ENCODE peak calls at places on chromosomes 1 and 21, in five cellular contexts. L is epithelial cell of esophagus, W is HFF-Myc, F is stomach, P is fibroblast of mammary gland. Y is an unnamed sample.

GRCh38 chr1:196418772-196419171 is 189.5 kb downstream of the KCNT2 start:
- DNase-seq in L (no peak), W (no peak), F (no peak), P (no peak), Y (no peak)

GRCh38 chr1:81619156-81619555 is 181.6 kb upstream of the ADGRL2 start:
- DNase-seq in L (no peak), W (no peak), F (no peak), P (no peak), Y (no peak)

GRCh38 chr1:115782571-115783281 is 14.2 kb upstream of the CASQ2 start:
- DNase-seq in L (peak), W (peak), F (no peak), P (peak), Y (peak)

GRCh38 chr1:209790286-209791193 is 6.2 kb upstream of the C1orf74 start:
- DNase-seq in L (no peak), W (no peak), F (no peak), P (no peak), Y (no peak)

GRCh38 chr1:58657082-58657481 is 42.8 kb downstream of the MYSM1 start:
- DNase-seq in L (peak), W (no peak), F (no peak), P (no peak), Y (no peak)

GRCh38 chr1:235093013-235093618 is 35.5 kb downstream of the TOMM20 start:
- DNase-seq in L (peak), W (no peak), F (peak), P (peak), Y (peak)

GRCh38 chr1:156246762-156247459 is 945 bp downstream of the PAQR6 start:
- DNase-seq in L (no peak), W (no peak), F (peak), P (no peak), Y (no peak)

GRCh38 chr1:117599286-117599685 is 6.6 kb upstream of the TENT5C start:
- DNase-seq in L (no peak), W (no peak), F (peak), P (no peak), Y (no peak)

GRCh38 chr1:14320518-14320917 is 278.0 kb upstream of the KAZN start:
- DNase-seq in L (peak), W (no peak), F (no peak), P (peak), Y (no peak)

GRCh38 chr1:160810486-160810885 is 14.5 kb downstream of the LY9 start:
- DNase-seq in L (no peak), W (no peak), F (no peak), P (no peak), Y (no peak)

GRCh38 chr1:172851077-172851476 is 192.2 kb downstream of the FASLG start:
- DNase-seq in L (no peak), W (no peak), F (no peak), P (peak), Y (no peak)

GRCh38 chr1:219185486-219186117 is 11.9 kb downstream of the LYPLAL1 start:
- DNase-seq in L (peak), W (no peak), F (no peak), P (peak), Y (no peak)

GRCh38 chr1:207497951-207498350 is 2.0 kb downstream of the CR1 start:
- DNase-seq in L (no peak), W (no peak), F (no peak), P (no peak), Y (no peak)

GRCh38 chr1:161314201-161314981 is at the start of gene SDHC:
- DNase-seq in L (peak), W (peak), F (peak), P (peak), Y (peak)

GRCh38 chr1:29801561-29801973 is 565.2 kb downstream of the PTPRU start:
- DNase-seq in L (no peak), W (no peak), F (peak), P (no peak), Y (no peak)

GRCh38 chr1:42186172-42186571 is 21.6 kb upstream of the GUCA2A start:
- DNase-seq in L (peak), W (no peak), F (no peak), P (peak), Y (peak)

GRCh38 chr1:68121536-68121935 is 71.1 kb upstream of the DIRAS3 start:
- DNase-seq in L (peak), W (no peak), F (no peak), P (peak), Y (peak)

GRCh38 chr21:28632718-28633408 is 359.8 kb downstream of the LTN1 start:
- DNase-seq in L (peak), W (peak), F (no peak), P (peak), Y (peak)

GRCh38 chr1:24118410-24119242 is 6.7 kb upstream of the MYOM3 start:
- DNase-seq in L (no peak), W (no peak), F (no peak), P (no peak), Y (no peak)

GRCh38 chr1:21891621-21892479 is 45.3 kb downstream of the HSPG2 start:
- DNase-seq in L (peak), W (no peak), F (no peak), P (no peak), Y (no peak)

GRCh38 chr1:203985044-203985443 is 87.9 kb upstream of the SOX13 start:
- DNase-seq in L (no peak), W (no peak), F (no peak), P (no peak), Y (no peak)

GRCh38 chr1:79441243-79441642 is 434.7 kb upstream of the ADGRL4 start:
- DNase-seq in L (no peak), W (no peak), F (no peak), P (no peak), Y (no peak)

GRCh38 chr1:60936052-60936619 is 146.2 kb upstream of the NFIA start:
- DNase-seq in L (no peak), W (no peak), F (no peak), P (no peak), Y (no peak)

GRCh38 chr1:185776521-185776920 is 42.3 kb downstream of the HMCN1 start:
- DNase-seq in L (no peak), W (no peak), F (no peak), P (no peak), Y (no peak)

GRCh38 chr1:174105086-174105485 is 54.2 kb upstream of the RABGAP1L start:
- DNase-seq in L (no peak), W (no peak), F (no peak), P (no peak), Y (no peak)

GRCh38 chr1:56970280-56970679 is 4.5 kb upstream of the C8B start:
- DNase-seq in L (no peak), W (no peak), F (no peak), P (no peak), Y (no peak)

GRCh38 chr21:45950740-45951515 is 30.6 kb upstream of the COL6A1 start:
- DNase-seq in L (no peak), W (no peak), F (peak), P (peak), Y (no peak)

GRCh38 chr1:25754421-25755195 is 45.4 kb upstream of the SELENON start:
- DNase-seq in L (peak), W (no peak), F (no peak), P (no peak), Y (no peak)

GRCh38 chr1:104406731-104407130 is 657.0 kb downstream of the AMY1C start:
- DNase-seq in L (no peak), W (no peak), F (no peak), P (no peak), Y (no peak)

GRCh38 chr1:211660718-211661222 is 14.7 kb downstream of the NEK2 start:
- DNase-seq in L (no peak), W (no peak), F (no peak), P (no peak), Y (no peak)

GRCh38 chr1:147785794-147786506 is 25.5 kb upstream of the GJA5 start:
- DNase-seq in L (no peak), W (no peak), F (no peak), P (no peak), Y (no peak)
- H3K4me3 ChIP-seq in L (no peak), W (no peak), F (no peak), P (no peak), Y (no peak)

GRCh38 chr1:91502138-91502881 is 1.7 kb downstream of the CDC7 start:
- DNase-seq in L (no peak), W (no peak), F (no peak), P (no peak), Y (peak)
- H3K4me3 ChIP-seq in L (peak), W (peak), F (no peak), P (peak), Y (no peak)

GRCh38 chr1:10943991-10944730 is 68.3 kb upstream of the TARDBP start:
- DNase-seq in L (peak), W (no peak), F (peak), P (peak), Y (peak)
- H3K4me3 ChIP-seq in L (peak), W (peak), F (peak), P (no peak), Y (no peak)

DNA sequence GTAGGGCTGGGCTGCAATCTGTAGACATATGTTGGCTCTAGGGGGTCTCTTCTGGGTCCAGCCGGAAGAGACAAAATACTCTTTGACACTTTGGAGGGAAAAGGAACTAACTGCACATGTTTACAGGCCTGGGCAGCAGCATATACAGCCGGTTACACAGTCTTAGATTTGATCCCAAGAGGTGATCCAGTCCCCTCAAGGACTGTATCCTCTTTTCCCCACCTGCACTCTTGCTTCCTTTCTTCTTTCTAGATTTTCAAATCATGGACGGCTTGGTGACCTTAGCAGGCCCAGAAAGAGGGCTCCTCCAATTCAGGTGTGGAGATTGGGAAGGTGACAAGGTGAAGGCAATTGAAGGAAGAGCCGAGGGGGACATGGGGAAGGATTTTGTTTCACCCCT is 5.8 kb upstream of the BARHL2 start:
- DNase-seq in L (no peak), W (no peak), F (no peak), P (no peak), Y (no peak)
- H3K4me3 ChIP-seq in L (no peak), W (no peak), F (peak), P (no peak), Y (no peak)

GRCh38 chr21:42379425-42380215 is 13.3 kb upstream of the TFF1 start:
- DNase-seq in L (no peak), W (no peak), F (no peak), P (no peak), Y (no peak)
- H3K4me3 ChIP-seq in L (no peak), W (no peak), F (no peak), P (no peak), Y (no peak)

Y was measured in mesenchymal stem cell.